ENCODE peak calls at places on chromosomes 7 and 10, in five cellular contexts. T is fibroblast of pulmonary artery, D is activated gamma-delta T cell treated with Interleukin-2 at 50 U/mL for 16 hours, E is putamen, V is retina. F is an unnamed sample.

GRCh38 chr10:13862541-13863233 is 275.9 kb downstream of the PRPF18 start:
- DNase-seq in D (no peak), T (peak), E (peak), V (no peak), F (no peak)

GRCh38 chr10:72692057-72692891 is at the start of gene MCU:
- DNase-seq in T (peak), V (peak), E (peak), D (peak), F (peak)

GRCh38 chr10:42980553-42981357 is 96.1 kb upstream of the RET start:
- DNase-seq in T (no peak), E (no peak), V (no peak), D (no peak), F (no peak)

GRCh38 chr10:111128331-111129167 is 51.7 kb downstream of the ADRA2A start:
- DNase-seq in T (no peak), V (no peak), D (no peak), E (peak), F (no peak)

GRCh38 chr7:102866480-102866879 is 46.3 kb upstream of the LRRC17 start:
- DNase-seq in V (no peak), E (no peak), D (no peak), T (no peak), F (no peak)

GRCh38 chr10:78849731-78850130 is 219.0 kb upstream of the ZMIZ1 start:
- DNase-seq in E (no peak), T (no peak), V (no peak), D (no peak), F (no peak)

GRCh38 chr7:159120540-159120919 is 24.1 kb downstream of the VIPR2 start:
- DNase-seq in V (no peak), T (no peak), E (no peak), D (no peak), F (no peak)

GRCh38 chr7:51189777-51190176 is 126.8 kb downstream of the COBL start:
- DNase-seq in T (no peak), E (no peak), D (no peak), V (no peak), F (no peak)

F was measured in naive B cell.